ENCODE peak calls at places on chromosomes 4 and X, in five cellular contexts. One of them, this sample, is unnamed. For H3K4me1, the result is how much of the 10 kb centered on the place peaks cover.

GRCh38 chr4:160969914-160970313 is 1193.9 kb downstream of the FSTL5 start:
- DNase-seq in sigmoid colon: no peak
- DNase-seq in OCI-LY7: no peak
- DNase-seq in foreskin keratinocyte: no peak
- DNase-seq in right lobe of liver: no peak
- DNase-seq in this sample: peak

GRCh38 chrX:99001286-99001685 is 1408.8 kb downstream of the PCDH19 start:
- DNase-seq in OCI-LY7: no peak
- DNase-seq in foreskin keratinocyte: no peak
- DNase-seq in sigmoid colon: no peak
- DNase-seq in right lobe of liver: no peak
- DNase-seq in this sample: no peak

GRCh38 chr4:184596617-184597185 is 52.5 kb downstream of the CASP3 start:
- DNase-seq in right lobe of liver: no peak
- DNase-seq in OCI-LY7: no peak
- DNase-seq in foreskin keratinocyte: no peak
- DNase-seq in sigmoid colon: no peak
- DNase-seq in this sample: no peak

GRCh38 chrX:105658136-105658535 is 164.2 kb upstream of the NRK start:
- DNase-seq in sigmoid colon: no peak
- DNase-seq in OCI-LY7: no peak
- DNase-seq in right lobe of liver: no peak
- DNase-seq in foreskin keratinocyte: peak
- DNase-seq in this sample: no peak

GRCh38 chr4:10380695-10381094 is 76.5 kb downstream of the ZNF518B start:
- DNase-seq in foreskin keratinocyte: no peak
- DNase-seq in right lobe of liver: no peak
- DNase-seq in OCI-LY7: no peak
- DNase-seq in sigmoid colon: no peak
- DNase-seq in this sample: no peak

GRCh38 chr4:52196606-52197130 is 145.6 kb downstream of the SPATA18 start:
- DNase-seq in right lobe of liver: no peak
- DNase-seq in sigmoid colon: no peak
- DNase-seq in foreskin keratinocyte: no peak
- DNase-seq in OCI-LY7: no peak
- DNase-seq in this sample: no peak

GRCh38 chr4:69323284-69323683 is 43.0 kb downstream of the UGT2B28 start:
- DNase-seq in sigmoid colon: no peak
- DNase-seq in right lobe of liver: no peak
- DNase-seq in OCI-LY7: no peak
- DNase-seq in foreskin keratinocyte: no peak
- DNase-seq in this sample: peak

GRCh38 chr4:24799544-24800272 is 4.3 kb downstream of the SOD3 start:
- DNase-seq in foreskin keratinocyte: no peak
- DNase-seq in right lobe of liver: no peak
- DNase-seq in OCI-LY7: no peak
- DNase-seq in sigmoid colon: no peak
- DNase-seq in this sample: peak

GRCh38 chrX:110418857-110419249 is 60.2 kb downstream of the RTL9 start:
- DNase-seq in foreskin keratinocyte: no peak
- DNase-seq in OCI-LY7: no peak
- DNase-seq in right lobe of liver: no peak
- DNase-seq in sigmoid colon: no peak
- DNase-seq in this sample: no peak

GRCh38 chrX:31931225-31931624 is 859.4 kb upstream of the FTHL17 start:
- DNase-seq in sigmoid colon: no peak
- DNase-seq in OCI-LY7: no peak
- DNase-seq in right lobe of liver: no peak
- DNase-seq in foreskin keratinocyte: peak
- DNase-seq in this sample: no peak

GRCh38 chrX:48466696-48467095 is 3.4 kb downstream of the SLC38A5 start:
- DNase-seq in sigmoid colon: no peak
- DNase-seq in foreskin keratinocyte: no peak
- DNase-seq in right lobe of liver: no peak
- DNase-seq in OCI-LY7: no peak
- DNase-seq in this sample: peak

GRCh38 chrX:19846995-19847790 is 40.2 kb downstream of the SH3KBP1 start:
- DNase-seq in right lobe of liver: no peak
- DNase-seq in foreskin keratinocyte: peak
- DNase-seq in OCI-LY7: no peak
- DNase-seq in sigmoid colon: no peak
- DNase-seq in this sample: peak

GRCh38 chr4:38804654-38805295 is at the start of gene TLR1:
- DNase-seq in OCI-LY7: peak
- DNase-seq in right lobe of liver: no peak
- DNase-seq in foreskin keratinocyte: no peak
- DNase-seq in sigmoid colon: no peak
- DNase-seq in this sample: peak

GRCh38 chr4:97317691-97318090 is 825.6 kb downstream of the STPG2 start:
- DNase-seq in sigmoid colon: no peak
- DNase-seq in OCI-LY7: no peak
- DNase-seq in right lobe of liver: no peak
- DNase-seq in foreskin keratinocyte: no peak
- DNase-seq in this sample: peak

GRCh38 chrX:40277672-40278071 is 179.9 kb upstream of the BCOR start:
- DNase-seq in sigmoid colon: no peak
- DNase-seq in right lobe of liver: no peak
- DNase-seq in foreskin keratinocyte: no peak
- DNase-seq in OCI-LY7: no peak
- DNase-seq in this sample: no peak

GRCh38 chrX:39903937-39904336 is 193.8 kb downstream of the BCOR start:
- DNase-seq in OCI-LY7: no peak
- DNase-seq in right lobe of liver: no peak
- DNase-seq in sigmoid colon: no peak
- DNase-seq in foreskin keratinocyte: peak
- DNase-seq in this sample: no peak

GRCh38 chr4:128228021-128228571 is 59.5 kb downstream of the PGRMC2 start:
- DNase-seq in OCI-LY7: no peak
- DNase-seq in foreskin keratinocyte: no peak
- DNase-seq in sigmoid colon: no peak
- DNase-seq in right lobe of liver: no peak
- DNase-seq in this sample: no peak

DNA sequence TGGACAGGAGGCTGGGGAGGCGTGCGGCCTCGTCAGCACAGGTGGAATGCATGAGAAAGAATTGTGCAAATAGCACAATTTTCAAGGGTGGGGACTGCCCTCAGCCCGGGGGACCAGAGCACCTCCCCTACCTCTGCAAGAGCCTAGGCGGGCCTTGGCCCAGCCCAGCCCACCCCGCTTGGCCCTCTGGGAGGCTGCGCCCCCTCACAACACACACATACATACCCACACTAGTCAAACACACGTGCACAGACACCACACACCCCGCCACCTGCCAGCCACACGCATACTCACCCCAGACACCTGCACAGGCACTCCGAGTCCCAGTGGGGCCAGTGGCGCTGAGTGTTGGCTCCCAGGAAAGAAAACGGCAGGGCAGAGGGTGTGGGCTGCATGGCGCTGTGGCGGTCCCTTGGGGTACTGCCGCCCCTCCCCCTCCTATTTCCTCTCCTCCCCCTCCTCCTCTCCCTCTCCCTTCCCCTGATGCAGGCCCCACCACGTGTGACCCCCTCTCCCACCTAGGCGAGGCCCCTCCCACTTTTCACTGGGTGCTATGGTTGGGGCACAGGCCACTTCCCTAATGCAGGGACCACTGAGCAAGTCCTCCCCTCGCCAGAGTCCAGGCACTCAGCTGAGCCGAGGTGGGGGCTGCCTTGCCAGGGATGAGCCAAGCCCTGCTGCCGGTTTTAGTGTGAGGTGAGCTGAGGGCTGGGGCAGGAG is 84.5 kb downstream of the FAM53A start:
- DNase-seq in right lobe of liver: peak
- DNase-seq in sigmoid colon: peak
- DNase-seq in foreskin keratinocyte: no peak
- DNase-seq in OCI-LY7: peak
- DNase-seq in this sample: peak
- H3K4me1 ChIP-seq in right lobe of liver: under half
- H3K4me1 ChIP-seq in sigmoid colon: under half
- H3K4me1 ChIP-seq in foreskin keratinocyte: under half
- H3K4me1 ChIP-seq in OCI-LY7: under half
- H3K4me1 ChIP-seq in this sample: under half

GRCh38 chr4:138226351-138226750 is 15.8 kb downstream of the SLC7A11 start:
- DNase-seq in right lobe of liver: no peak
- DNase-seq in foreskin keratinocyte: no peak
- DNase-seq in OCI-LY7: no peak
- DNase-seq in sigmoid colon: no peak
- DNase-seq in this sample: no peak
- H3K4me1 ChIP-seq in right lobe of liver: under half
- H3K4me1 ChIP-seq in foreskin keratinocyte: under half
- H3K4me1 ChIP-seq in OCI-LY7: under half
- H3K4me1 ChIP-seq in sigmoid colon: under half
- H3K4me1 ChIP-seq in this sample: half or more

DNA sequence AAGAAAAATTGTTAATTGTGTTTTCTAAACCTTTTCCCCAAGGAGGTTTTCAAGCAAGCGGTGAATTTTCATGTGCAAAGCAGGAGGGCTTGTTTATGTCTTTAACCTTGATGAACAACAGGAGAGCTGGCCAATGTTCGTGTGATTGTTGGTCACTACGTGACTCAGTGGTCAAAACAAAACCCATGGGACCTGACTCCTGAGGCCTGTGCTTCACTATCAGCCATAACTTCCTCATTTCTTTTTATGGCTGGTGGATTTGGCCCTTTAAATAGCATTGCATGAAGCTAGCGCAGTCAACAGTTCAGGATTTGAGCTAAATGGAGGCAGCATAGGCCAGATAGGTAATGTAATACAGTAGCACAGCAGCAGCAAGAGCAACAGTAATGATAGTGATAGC is 80.5 kb downstream of the MID1IP1 start:
- DNase-seq in sigmoid colon: no peak
- DNase-seq in foreskin keratinocyte: no peak
- DNase-seq in right lobe of liver: no peak
- DNase-seq in OCI-LY7: peak
- DNase-seq in this sample: no peak
- H3K4me1 ChIP-seq in sigmoid colon: under half
- H3K4me1 ChIP-seq in foreskin keratinocyte: under half
- H3K4me1 ChIP-seq in right lobe of liver: under half
- H3K4me1 ChIP-seq in OCI-LY7: half or more
- H3K4me1 ChIP-seq in this sample: under half

GRCh38 chrX:119692241-119693031 is 532 bp downstream of the SEPTIN6 start:
- DNase-seq in right lobe of liver: peak
- DNase-seq in foreskin keratinocyte: no peak
- DNase-seq in OCI-LY7: peak
- DNase-seq in sigmoid colon: peak
- DNase-seq in this sample: no peak
- H3K4me1 ChIP-seq in right lobe of liver: under half
- H3K4me1 ChIP-seq in foreskin keratinocyte: under half
- H3K4me1 ChIP-seq in OCI-LY7: half or more
- H3K4me1 ChIP-seq in sigmoid colon: under half
- H3K4me1 ChIP-seq in this sample: under half

DNA sequence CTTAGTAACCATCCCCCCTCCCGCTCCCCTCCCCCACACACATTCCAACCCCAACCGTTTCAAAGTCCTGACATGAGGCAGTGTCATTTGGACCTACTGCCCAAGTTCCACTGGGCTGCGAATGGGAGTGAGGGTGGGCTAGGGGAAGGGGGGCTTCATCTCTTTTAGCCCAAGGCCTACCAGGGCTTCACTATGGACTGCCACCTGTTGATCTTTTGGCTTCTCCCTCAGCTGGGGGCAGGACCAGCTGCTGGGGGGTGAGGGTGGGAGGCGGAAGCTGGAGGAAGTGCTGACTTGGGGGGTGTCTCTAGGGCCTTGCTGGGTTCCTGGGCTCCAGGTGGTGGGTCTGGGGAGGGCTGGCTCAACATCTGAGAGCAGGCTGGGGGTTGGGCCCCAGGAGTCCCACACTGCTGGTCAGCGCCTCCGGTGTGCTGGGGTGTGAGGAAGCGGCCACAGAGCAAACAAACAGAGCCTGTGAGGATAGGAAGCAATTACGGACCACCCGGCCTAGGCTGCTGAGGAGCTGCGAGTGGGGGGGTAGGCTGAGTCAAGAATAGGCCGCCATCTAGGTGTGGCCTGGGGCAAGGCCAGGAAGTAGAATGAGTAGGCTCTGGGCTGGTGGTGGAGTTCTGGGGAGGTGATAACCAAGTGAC is 85.6 kb downstream of the EFNB1 start:
- DNase-seq in sigmoid colon: no peak
- DNase-seq in foreskin keratinocyte: no peak
- DNase-seq in right lobe of liver: no peak
- DNase-seq in OCI-LY7: no peak
- DNase-seq in this sample: peak
- H3K4me1 ChIP-seq in sigmoid colon: under half
- H3K4me1 ChIP-seq in foreskin keratinocyte: under half
- H3K4me1 ChIP-seq in right lobe of liver: under half
- H3K4me1 ChIP-seq in OCI-LY7: under half
- H3K4me1 ChIP-seq in this sample: under half

GRCh38 chr4:177396352-177396751 is 45.9 kb downstream of the AGA start:
- DNase-seq in foreskin keratinocyte: no peak
- DNase-seq in right lobe of liver: no peak
- DNase-seq in OCI-LY7: no peak
- DNase-seq in sigmoid colon: no peak
- DNase-seq in this sample: no peak
- H3K4me1 ChIP-seq in foreskin keratinocyte: under half
- H3K4me1 ChIP-seq in right lobe of liver: under half
- H3K4me1 ChIP-seq in OCI-LY7: under half
- H3K4me1 ChIP-seq in sigmoid colon: under half
- H3K4me1 ChIP-seq in this sample: under half

This sample was measured in GM23338.